ENCODE peak calls at places on chromosomes 11 and 22, in eight cellular contexts. J is A549, S is suprapubic skin, A is tibial artery, F is fibroblast of lung, B is transverse colon, T is cardiac fibroblast, K is HFF-Myc. I is an unnamed sample.

GRCh38 chr11:1969036-1969435 is 21.9 kb downstream of the MRPL23 start:
- DNase-seq in J (no peak), S (no peak), K (no peak), T (no peak), F (no peak), A (no peak), B (no peak), I (no peak)

GRCh38 chr11:124415356-124415923 is 9.2 kb downstream of the OR8B4 start:
- DNase-seq in F (peak; percentile 40), S (no peak), A (no peak), K (peak; percentile 2), T (peak; percentile 74), B (no peak), J (peak; percentile 56), I (no peak)

GRCh38 chr11:46006418-46007070 is 84.1 kb downstream of the LARGE2 start:
- DNase-seq in K (peak; percentile 73), S (no peak), J (peak; percentile 74), F (peak; percentile 64), B (no peak), A (no peak), T (peak; percentile 84), I (peak; percentile 31)

GRCh38 chr22:46446799-46447198 is 90.6 kb downstream of the CELSR1 start:
- DNase-seq in T (peak; percentile 25), F (no peak), J (no peak), S (no peak), K (no peak), A (no peak), B (no peak), I (no peak)

GRCh38 chr11:111846063-111846462 is 25.3 kb downstream of the ALG9 start:
- DNase-seq in F (peak; percentile 81), B (no peak), S (no peak), A (no peak), K (peak; percentile 36), T (peak; percentile 32), J (no peak), I (no peak)

GRCh38 chr22:32353840-32354239 is 3.8 kb upstream of the RFPL3 start:
- DNase-seq in K (no peak), S (no peak), B (no peak), T (no peak), J (no peak), F (no peak), A (no peak), I (no peak)

GRCh38 chr11:123678246-123678645 is 23.8 kb upstream of the SCN3B start:
- DNase-seq in J (no peak), S (no peak), B (no peak), F (no peak), A (no peak), T (no peak), K (no peak), I (no peak)

GRCh38 chr11:73406619-73407018 is 30.4 kb downstream of the RELT start:
- DNase-seq in A (no peak), T (no peak), B (no peak), F (no peak), J (no peak), K (no peak), S (no peak), I (no peak)

GRCh38 chr11:2796508-2797180 is 88.9 kb downstream of the CDKN1C start:
- DNase-seq in A (no peak), S (peak; percentile 54), T (no peak), K (no peak), F (no peak), B (peak; percentile 3), J (no peak), I (no peak)

GRCh38 chr11:27403195-27403594 is 40.2 kb upstream of the CCDC34 start:
- DNase-seq in A (no peak), S (no peak), B (no peak), K (no peak), F (no peak), J (no peak), T (no peak), I (no peak)

GRCh38 chr22:39303892-39304671 is 15.3 kb downstream of the RPL3 start:
- DNase-seq in B (no peak), A (no peak), J (no peak), S (no peak), T (no peak), K (no peak), F (no peak), I (no peak)

GRCh38 chr11:44130751-44131150 is 35.3 kb downstream of the EXT2 start:
- DNase-seq in T (no peak), S (no peak), J (no peak), B (no peak), F (no peak), A (no peak), K (no peak), I (no peak)

GRCh38 chr11:65714433-65714832 is 2.4 kb downstream of the KAT5 start:
- DNase-seq in A (no peak), T (no peak), F (no peak), J (no peak), S (no peak), K (no peak), B (no peak), I (no peak)

GRCh38 chr11:112759418-112759817 is 201.8 kb upstream of the NCAM1 start:
- DNase-seq in F (no peak), S (no peak), J (no peak), K (no peak), T (no peak), B (no peak), A (no peak), I (no peak)

GRCh38 chr22:16965560-16965959 is 42.5 kb downstream of the GAB4 start:
- DNase-seq in J (no peak), K (no peak), T (no peak), A (no peak), B (no peak), F (no peak), S (no peak), I (no peak)

GRCh38 chr22:23063539-23064380 is 6.6 kb upstream of the GNAZ start:
- DNase-seq in K (no peak), A (peak; percentile 61), T (no peak), B (no peak), F (no peak), S (peak; percentile 77), J (no peak), I (no peak)

GRCh38 chr11:18088974-18089373 is 16.9 kb downstream of the SAAL1 start:
- DNase-seq in A (no peak), B (no peak), K (no peak), T (no peak), S (no peak), J (no peak), F (no peak), I (no peak)

GRCh38 chr11:18093946-18094345 is 11.9 kb downstream of the SAAL1 start:
- DNase-seq in F (no peak), K (no peak), S (no peak), A (no peak), J (no peak), B (no peak), T (no peak), I (no peak)

GRCh38 chr11:18091731-18092130 is 14.2 kb downstream of the SAAL1 start:
- DNase-seq in S (no peak), K (no peak), T (peak; percentile 42), A (no peak), J (no peak), B (no peak), F (peak; percentile 52), I (no peak)

GRCh38 chr11:18088371-18088770 is 17.5 kb downstream of the SAAL1 start:
- DNase-seq in S (no peak), J (no peak), B (no peak), K (no peak), A (no peak), T (no peak), F (peak; percentile 39), I (no peak)
- TF ChIP-seq CTCF in S (no peak), J (no peak), B (no peak), K (no peak), A (no peak), T (no peak), F (no peak), I (no peak)

GRCh38 chr11:116424615-116425261 is 348.0 kb downstream of the BUD13 start:
- DNase-seq in A (no peak), K (no peak), J (no peak), T (no peak), B (no peak), S (no peak), F (no peak), I (no peak)

GRCh38 chr11:116421529-116422185 is 351.1 kb downstream of the BUD13 start:
- DNase-seq in B (no peak), S (no peak), A (no peak), K (no peak), J (no peak), T (no peak), F (no peak), I (no peak)

GRCh38 chr11:116420770-116421528 is 351.8 kb downstream of the BUD13 start:
- DNase-seq in S (no peak), B (no peak), J (peak; percentile 16), A (no peak), K (no peak), F (peak; percentile 60), T (no peak), I (no peak)

GRCh38 chr11:116422556-116422955 is 350.2 kb downstream of the BUD13 start:
- DNase-seq in S (no peak), T (no peak), F (no peak), A (no peak), K (no peak), B (no peak), J (no peak), I (no peak)

GRCh38 chr11:116422976-116423375 is 349.8 kb downstream of the BUD13 start:
- DNase-seq in B (no peak), A (no peak), J (no peak), K (no peak), T (no peak), F (no peak), S (no peak), I (peak; percentile 26)
- TF ChIP-seq CTCF in B (no peak), A (no peak), J (no peak), K (no peak), T (no peak), F (no peak), S (no peak), I (no peak)

DNA sequence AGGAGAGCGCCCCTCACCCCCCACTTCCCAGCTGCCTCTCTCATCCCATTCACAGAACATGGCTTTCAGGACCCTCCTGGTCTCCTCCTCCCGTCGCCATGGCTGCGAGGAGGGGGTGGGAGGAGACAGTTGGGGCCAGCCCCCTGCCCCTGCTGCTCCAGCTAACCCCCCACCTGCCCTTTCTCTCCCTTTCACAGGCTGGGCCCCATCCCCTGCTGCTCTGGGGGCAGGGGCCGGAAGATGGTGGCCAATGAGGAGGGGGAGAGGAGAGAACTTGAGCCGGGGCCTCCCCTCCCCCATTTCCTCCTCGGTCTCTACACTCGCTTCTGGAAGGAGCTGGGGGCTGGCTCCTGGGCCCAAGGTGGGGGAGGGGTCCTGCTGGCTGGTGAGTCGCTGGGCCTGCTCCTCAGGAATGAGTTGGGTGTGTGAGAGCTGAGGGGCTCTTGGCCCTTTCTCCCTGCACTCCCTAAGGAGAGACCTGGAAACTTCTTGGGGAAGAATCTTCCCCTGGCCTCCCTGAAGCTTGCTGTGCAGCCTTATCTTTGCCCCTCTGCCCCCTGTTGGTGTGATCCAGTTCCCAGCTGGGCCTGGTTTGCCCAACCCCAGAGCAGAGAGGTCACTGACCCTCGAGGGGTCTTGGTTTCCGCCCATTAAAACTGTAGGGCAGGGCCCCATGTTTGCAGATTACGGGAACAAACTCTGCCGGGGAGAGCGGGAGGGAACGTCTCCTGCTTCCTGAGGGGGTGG is 10.2 kb downstream of the YPEL4 start:
- DNase-seq in B (no peak), K (no peak), A (no peak), F (peak; percentile 68), J (peak; percentile 27), S (no peak), T (peak; percentile 84), I (peak; percentile 93)
- TF ChIP-seq CTCF in B (no peak), K (peak; percentile 8), A (no peak), F (no peak), J (no peak), S (no peak), T (no peak), I (peak; percentile 12)

GRCh38 chr11:88420165-88420781 is 82.7 kb upstream of the CTSC start:
- DNase-seq in S (no peak), B (no peak), J (no peak), A (no peak), K (no peak), F (peak; percentile 55), T (peak; percentile 86), I (no peak)
- TF ChIP-seq CTCF in S (no peak), B (no peak), J (no peak), A (no peak), K (no peak), F (no peak), T (no peak), I (no peak)